ENCODE peak calls at places on chromosomes 7 and 10, in four cellular contexts. One of them, this sample, is unnamed.

GRCh38 chr7:2715341-2716231 is 27.6 kb downstream of the AMZ1 start:
- DNase-seq in IMR-90: peak; percentile 57
- DNase-seq in A549: no peak
- DNase-seq in K562: peak; percentile 55
- DNase-seq in this sample: no peak

GRCh38 chr7:116552616-116553015 is 27.8 kb downstream of the CAV1 start:
- DNase-seq in IMR-90: peak; percentile 76
- DNase-seq in A549: peak; percentile 53
- DNase-seq in K562: no peak
- DNase-seq in this sample: no peak

GRCh38 chr7:26567263-26567662 is 275.6 kb downstream of the SNX10 start:
- DNase-seq in IMR-90: no peak
- DNase-seq in A549: no peak
- DNase-seq in K562: no peak
- DNase-seq in this sample: no peak

GRCh38 chr7:31924228-31924627 is 146.0 kb downstream of the PDE1C start:
- DNase-seq in IMR-90: no peak
- DNase-seq in A549: peak; percentile 55
- DNase-seq in K562: no peak
- DNase-seq in this sample: no peak

GRCh38 chr10:70733051-70733450 is 52.1 kb downstream of the TBATA start:
- DNase-seq in IMR-90: no peak
- DNase-seq in A549: no peak
- DNase-seq in K562: no peak
- DNase-seq in this sample: no peak

GRCh38 chr10:83943920-83944319 is 195.4 kb upstream of the GHITM start:
- DNase-seq in IMR-90: no peak
- DNase-seq in A549: no peak
- DNase-seq in K562: no peak
- DNase-seq in this sample: no peak

GRCh38 chr7:130996205-130996840 is 262.3 kb upstream of the KLF14 start:
- DNase-seq in IMR-90: no peak
- DNase-seq in A549: no peak
- DNase-seq in K562: no peak
- DNase-seq in this sample: peak; percentile 42

GRCh38 chr7:143408686-143409551 is at the start of gene EPHA1:
- DNase-seq in IMR-90: no peak
- DNase-seq in A549: no peak
- DNase-seq in K562: peak; percentile 48
- DNase-seq in this sample: no peak

GRCh38 chr10:126222736-126223511 is 165.4 kb downstream of the ADAM12 start:
- DNase-seq in IMR-90: peak; percentile 18
- DNase-seq in A549: no peak
- DNase-seq in K562: no peak
- DNase-seq in this sample: no peak

GRCh38 chr7:88311675-88312036 is 5.0 kb upstream of the STEAP4 start:
- DNase-seq in IMR-90: no peak
- DNase-seq in A549: no peak
- DNase-seq in K562: no peak
- DNase-seq in this sample: no peak

GRCh38 chr10:14019983-14020668 is 310.6 kb downstream of the FRMD4A start:
- DNase-seq in IMR-90: no peak
- DNase-seq in A549: no peak
- DNase-seq in K562: no peak
- DNase-seq in this sample: no peak

GRCh38 chr7:73342645-73343044 is 14.7 kb downstream of the FKBP6 start:
- DNase-seq in IMR-90: peak; percentile 69
- DNase-seq in A549: peak; percentile 46
- DNase-seq in K562: peak; percentile 28
- DNase-seq in this sample: peak; percentile 73

GRCh38 chr10:126223512-126224067 is 164.7 kb downstream of the ADAM12 start:
- DNase-seq in IMR-90: no peak
- DNase-seq in A549: no peak
- DNase-seq in K562: no peak
- DNase-seq in this sample: no peak

GRCh38 chr7:28473567-28474266 is 61.4 kb downstream of the CREB5 start:
- DNase-seq in IMR-90: no peak
- DNase-seq in A549: no peak
- DNase-seq in K562: no peak
- DNase-seq in this sample: no peak

GRCh38 chr7:13850185-13850752 is 139.2 kb downstream of the ETV1 start:
- DNase-seq in IMR-90: peak; percentile 99
- DNase-seq in A549: peak; percentile 31
- DNase-seq in K562: peak; percentile 78
- DNase-seq in this sample: no peak

GRCh38 chr10:29618341-29619171 is 16.2 kb downstream of the SVIL start:
- DNase-seq in IMR-90: peak; percentile 45
- DNase-seq in A549: peak; percentile 37
- DNase-seq in K562: no peak
- DNase-seq in this sample: peak; percentile 90

GRCh38 chr7:106165328-106165727 is 53.2 kb upstream of the SYPL1 start:
- DNase-seq in IMR-90: peak; percentile 36
- DNase-seq in A549: no peak
- DNase-seq in K562: no peak
- DNase-seq in this sample: no peak

GRCh38 chr7:51592822-51593221 is 276.2 kb upstream of the COBL start:
- DNase-seq in IMR-90: no peak
- DNase-seq in A549: no peak
- DNase-seq in K562: no peak
- DNase-seq in this sample: no peak

GRCh38 chr10:27372095-27372494 is 131.5 kb upstream of the ACBD5 start:
- DNase-seq in IMR-90: no peak
- DNase-seq in A549: no peak
- DNase-seq in K562: no peak
- DNase-seq in this sample: no peak

GRCh38 chr7:26307226-26307625 is 15.6 kb downstream of the SNX10 start:
- DNase-seq in IMR-90: peak; percentile 4
- DNase-seq in A549: no peak
- DNase-seq in K562: peak; percentile 45
- DNase-seq in this sample: no peak

GRCh38 chr10:46257099-46257498 is 29.7 kb upstream of the ANTXRL start:
- DNase-seq in IMR-90: no peak
- DNase-seq in A549: no peak
- DNase-seq in K562: no peak
- DNase-seq in this sample: no peak

GRCh38 chr7:5661941-5662340 is 119.5 kb downstream of the RNF216 start:
- DNase-seq in IMR-90: no peak
- DNase-seq in A549: no peak
- DNase-seq in K562: no peak
- DNase-seq in this sample: no peak

GRCh38 chr7:11427686-11428273 is 404.2 kb downstream of the THSD7A start:
- DNase-seq in IMR-90: peak; percentile 56
- DNase-seq in A549: peak; percentile 76
- DNase-seq in K562: peak; percentile 65
- DNase-seq in this sample: peak; percentile 27

GRCh38 chr7:102125127-102125561 is 161.5 kb upstream of the SH2B2 start:
- DNase-seq in IMR-90: peak; percentile 93
- DNase-seq in A549: peak; percentile 96
- DNase-seq in K562: peak; percentile 16
- DNase-seq in this sample: no peak

GRCh38 chr10:72764151-72764550 is 72.2 kb downstream of the MCU start:
- DNase-seq in IMR-90: peak; percentile 83
- DNase-seq in A549: no peak
- DNase-seq in K562: no peak
- DNase-seq in this sample: peak; percentile 23

GRCh38 chr7:92973293-92973731 is 136.9 kb upstream of the CDK6 start:
- DNase-seq in IMR-90: peak; percentile 61
- DNase-seq in A549: no peak
- DNase-seq in K562: no peak
- DNase-seq in this sample: no peak

GRCh38 chr7:38463277-38464224 is 167.6 kb downstream of the AMPH start:
- DNase-seq in IMR-90: peak; percentile 77
- DNase-seq in A549: peak; percentile 7
- DNase-seq in K562: peak; percentile 24
- DNase-seq in this sample: no peak
- H3K4me2 ChIP-seq in IMR-90: peak overlapping the region; percentile 61
- H3K4me2 ChIP-seq in A549: no peak overlapping the region
- H3K4me2 ChIP-seq in K562: no peak overlapping the region
- H3K4me2 ChIP-seq in this sample: no peak overlapping the region

DNA sequence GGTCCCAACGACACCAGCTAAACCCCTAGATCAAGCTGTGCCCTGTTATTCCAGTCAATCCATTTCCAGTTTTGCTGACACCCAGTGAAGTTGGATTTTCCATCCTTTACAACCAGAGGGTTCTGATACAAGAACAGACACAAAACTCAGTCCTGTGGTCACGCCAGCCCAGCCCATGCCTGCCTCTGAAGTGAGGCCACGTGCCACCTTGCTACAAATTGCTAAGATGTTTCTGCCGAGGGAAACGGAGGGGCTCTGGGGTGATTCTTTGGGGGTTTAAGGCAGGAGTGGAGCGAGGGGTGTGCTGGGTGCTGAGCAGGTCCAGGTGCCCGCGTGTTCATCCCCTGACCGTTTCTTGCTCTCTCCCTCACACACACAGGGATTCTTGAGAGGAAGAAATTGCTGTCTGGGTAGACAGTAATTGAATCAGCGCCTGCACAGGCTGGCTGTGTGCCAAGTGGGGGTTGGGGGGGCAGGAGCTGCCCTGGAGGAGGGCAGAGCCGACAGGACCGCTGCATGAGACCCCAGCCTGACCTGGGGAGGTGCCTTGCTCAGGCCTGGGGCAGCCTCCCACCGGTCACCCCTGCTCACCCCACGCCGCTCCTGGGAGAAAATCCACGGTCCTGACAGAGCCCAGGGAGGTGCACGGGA is 38.1 kb downstream of the ADAP1 start:
- DNase-seq in IMR-90: no peak
- DNase-seq in A549: no peak
- DNase-seq in K562: no peak
- DNase-seq in this sample: no peak
- TF ChIP-seq MAZ in IMR-90: no peak
- TF ChIP-seq MAZ in A549: no peak
- TF ChIP-seq MAZ in K562: no peak
- TF ChIP-seq MAZ in this sample: no peak

GRCh38 chr10:133032231-133032630 is 55.5 kb upstream of the ADGRA1 start:
- DNase-seq in IMR-90: no peak
- DNase-seq in A549: no peak
- DNase-seq in K562: no peak
- DNase-seq in this sample: no peak
- H3K4me2 ChIP-seq in IMR-90: no peak overlapping the region
- H3K4me2 ChIP-seq in A549: no peak overlapping the region
- H3K4me2 ChIP-seq in K562: no peak overlapping the region
- H3K4me2 ChIP-seq in this sample: no peak overlapping the region

GRCh38 chr10:86711957-86712708 is 43.8 kb downstream of the LDB3 start:
- DNase-seq in IMR-90: peak; percentile 25
- DNase-seq in A549: peak; percentile 53
- DNase-seq in K562: no peak
- DNase-seq in this sample: no peak
- TF ChIP-seq MAZ in IMR-90: no peak
- TF ChIP-seq MAZ in A549: no peak
- TF ChIP-seq MAZ in K562: no peak
- TF ChIP-seq MAZ in this sample: no peak

DNA sequence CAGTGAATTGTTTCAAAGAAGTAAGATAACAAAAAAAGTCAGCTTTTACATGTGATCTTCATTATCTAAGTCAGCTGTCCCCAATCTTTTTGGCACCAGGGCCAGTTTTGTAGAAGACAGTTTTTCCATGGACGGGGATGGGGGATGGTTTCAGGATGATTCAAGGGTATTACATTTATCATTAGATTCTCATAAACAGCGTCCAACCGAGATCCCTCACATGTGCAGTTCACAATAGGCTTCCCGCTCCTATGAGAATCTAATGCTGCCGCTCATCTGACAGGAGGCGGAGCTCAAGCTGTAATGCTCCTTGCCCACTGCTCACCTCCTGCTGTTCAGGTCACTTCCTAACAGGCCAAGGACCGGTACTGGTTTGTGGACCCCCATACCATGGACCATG is 607.5 kb downstream of the SUGCT start:
- DNase-seq in IMR-90: no peak
- DNase-seq in A549: no peak
- DNase-seq in K562: no peak
- DNase-seq in this sample: no peak
- H3K4me2 ChIP-seq in IMR-90: no peak overlapping the region
- H3K4me2 ChIP-seq in A549: no peak overlapping the region
- H3K4me2 ChIP-seq in K562: no peak overlapping the region
- H3K4me2 ChIP-seq in this sample: no peak overlapping the region

GRCh38 chr10:87054373-87055295 is 34.5 kb downstream of the FAM25A start:
- DNase-seq in IMR-90: peak; percentile 85
- DNase-seq in A549: no peak
- DNase-seq in K562: no peak
- DNase-seq in this sample: no peak
- TF ChIP-seq MAZ in IMR-90: no peak
- TF ChIP-seq MAZ in A549: no peak
- TF ChIP-seq MAZ in K562: no peak
- TF ChIP-seq MAZ in this sample: no peak

This sample was measured in HepG2.